ENCODE peak calls at places on chromosomes 12 and 14, in four cellular contexts. D is OCI-LY7; C is transverse colon; F is CD4-positive, alpha-beta T cell. U is an unnamed sample.

GRCh38 chr12:117148642-117149041 is 41.6 kb downstream of the FBXO21 start:
- DNase-seq in D (no peak), C (no peak), F (no peak), U (no peak)

GRCh38 chr14:33551963-33552362 is 398.9 kb downstream of the EGLN3 start:
- DNase-seq in D (no peak), C (no peak), F (no peak), U (no peak)

GRCh38 chr12:96108321-96108720 is 72.9 kb upstream of the LTA4H start:
- DNase-seq in D (peak), C (peak), F (peak), U (no peak)

GRCh38 chr12:123369209-123369608 is 4.6 kb upstream of the SBNO1 start:
- DNase-seq in D (no peak), C (no peak), F (no peak), U (no peak)

GRCh38 chr14:36223558-36223957 is 47.0 kb upstream of the PTCSC3 start:
- DNase-seq in D (no peak), C (no peak), F (no peak), U (no peak)

GRCh38 chr14:31582286-31582691 is 21.1 kb downstream of the NUBPL start:
- DNase-seq in D (no peak), C (no peak), F (no peak), U (no peak)

GRCh38 chr12:28750946-28751714 is 397.9 kb upstream of the FAR2 start:
- DNase-seq in D (no peak), C (no peak), F (no peak), U (no peak)

GRCh38 chr12:89333564-89334252 is 18.6 kb downstream of the DUSP6 start:
- DNase-seq in D (no peak), C (peak), F (no peak), U (no peak)

GRCh38 chr12:17062296-17063061 is 456.5 kb upstream of the LMO3 start:
- DNase-seq in D (no peak), C (no peak), F (no peak), U (no peak)

GRCh38 chr12:50057000-50057841 is at the start of gene ASIC1:
- DNase-seq in D (peak), C (peak), F (peak), U (peak)

GRCh38 chr12:52351196-52352059 is 15.9 kb downstream of the KRT85 start:
- DNase-seq in D (no peak), C (no peak), F (peak), U (no peak)

GRCh38 chr12:90958995-90959394 is 4.0 kb upstream of the CCER1 start:
- DNase-seq in D (no peak), C (no peak), F (no peak), U (no peak)

GRCh38 chr12:10018390-10018789 is 8.0 kb downstream of the CLEC12B start:
- DNase-seq in D (no peak), C (no peak), F (no peak), U (no peak)

GRCh38 chr12:63897931-63898330 is 53.4 kb downstream of the SRGAP1 start:
- DNase-seq in D (no peak), C (no peak), F (no peak), U (no peak)

GRCh38 chr12:112908548-112908947 is 1.8 kb downstream of the OAS1 start:
- DNase-seq in D (no peak), C (no peak), F (no peak), U (no peak)

GRCh38 chr12:48817957-48818830 is at the start of gene CACNB3:
- DNase-seq in D (peak), C (peak), F (peak), U (peak)

GRCh38 chr12:93745304-93745703 is 68.1 kb downstream of the CRADD start:
- DNase-seq in D (no peak), C (no peak), F (no peak), U (no peak)

GRCh38 chr14:23009483-23009938 is 432 bp downstream of the C14orf93 start:
- DNase-seq in D (no peak), C (no peak), F (no peak), U (no peak)

GRCh38 chr12:98578821-98579220 is 14.7 kb upstream of the SLC25A3 start:
- DNase-seq in D (no peak), C (peak), F (no peak), U (no peak)

GRCh38 chr12:93419388-93420034 is 22.2 kb downstream of the UBE2N start:
- DNase-seq in D (peak), C (no peak), F (no peak), U (peak)

GRCh38 chr14:96423446-96424103 is 31.6 kb downstream of the AK7 start:
- DNase-seq in D (no peak), C (no peak), F (no peak), U (no peak)

DNA sequence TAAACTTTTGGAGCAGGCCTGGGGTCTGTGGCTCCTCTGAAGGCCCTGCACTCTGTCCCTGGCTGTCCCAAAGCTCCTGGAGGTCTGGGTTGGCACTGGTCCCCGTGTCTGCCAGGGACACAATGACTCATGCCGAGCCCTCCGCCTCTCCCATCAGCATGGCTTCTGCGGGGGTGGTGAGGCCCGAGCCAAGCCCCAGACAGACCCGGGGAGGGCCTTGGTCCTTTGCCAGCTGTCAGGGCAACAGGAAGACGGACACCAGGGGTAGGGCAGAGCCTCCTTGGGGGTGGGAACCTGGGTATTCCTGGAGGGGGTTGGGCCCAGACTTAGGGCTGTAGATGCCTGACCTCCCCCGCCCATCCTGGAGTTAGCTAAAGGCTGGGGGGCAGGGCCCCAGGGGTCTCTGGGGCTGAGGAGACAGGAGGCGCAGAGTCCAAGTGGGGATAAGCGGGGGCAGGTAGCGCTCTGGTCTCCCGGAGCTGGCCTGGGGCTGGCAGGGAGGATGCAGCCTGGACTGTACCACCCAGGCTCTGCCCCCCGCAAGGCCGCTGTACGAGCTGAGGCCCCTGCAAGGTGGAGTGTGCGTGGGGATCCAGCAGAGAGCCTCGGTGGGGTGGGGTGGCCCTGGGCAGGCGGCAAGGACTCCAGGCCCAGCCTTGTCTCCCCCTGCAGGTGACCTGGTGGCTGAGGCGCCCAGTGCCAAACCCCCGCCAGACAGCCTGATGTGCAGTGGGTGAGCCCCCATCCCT is 16.4 kb upstream of the PUS1 start:
- DNase-seq in D (no peak), C (peak), F (no peak), U (no peak)
- TF ChIP-seq CTCF in D (no peak), C (no peak), F (no peak), U (no peak)

DNA sequence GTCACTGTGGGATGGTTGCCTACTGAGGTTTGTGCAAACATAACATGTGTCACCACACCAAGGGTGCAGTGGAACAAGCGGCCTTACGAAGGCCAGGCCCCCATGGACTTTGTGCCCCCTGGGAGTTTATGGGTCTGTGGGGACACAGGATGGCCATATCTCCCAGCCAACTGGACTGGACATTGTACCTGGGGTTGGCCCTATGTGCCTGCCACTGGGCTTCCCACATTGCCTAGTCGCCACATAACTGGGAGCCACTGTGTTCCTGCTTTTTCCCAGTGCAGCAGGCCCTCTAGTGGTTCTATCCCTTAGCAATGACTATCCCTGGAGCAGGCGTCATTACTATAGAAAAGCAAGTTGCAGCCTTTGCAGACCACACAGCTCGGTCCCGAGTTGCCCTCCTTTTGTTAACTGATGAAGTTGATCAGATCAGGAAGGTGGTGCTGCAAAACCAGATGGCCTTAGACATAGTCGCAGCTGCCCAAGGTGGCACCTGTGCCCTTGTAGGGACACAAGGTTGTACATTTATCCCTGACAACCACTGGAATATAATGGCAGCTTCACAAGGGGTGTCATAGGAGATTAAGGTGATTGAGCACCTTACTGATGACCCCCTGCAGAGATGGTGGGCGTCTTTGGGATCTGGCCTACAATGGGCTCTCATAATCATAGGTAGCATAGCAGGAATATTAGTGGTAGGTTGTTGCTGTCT is 15.2 kb upstream of the RNASE12 start:
- DNase-seq in D (no peak), C (peak), F (no peak), U (peak)
- TF ChIP-seq CTCF in D (peak), C (peak), F (no peak), U (peak)

GRCh38 chr14:105020815-105021655 is at the start of gene CDCA4:
- DNase-seq in D (peak), C (peak), F (peak), U (peak)
- TF ChIP-seq CTCF in D (peak), C (no peak), F (no peak), U (no peak)

GRCh38 chr14:70635971-70636595 is 5.6 kb upstream of the TTC9 start:
- DNase-seq in D (no peak), C (no peak), F (no peak), U (no peak)

DNA sequence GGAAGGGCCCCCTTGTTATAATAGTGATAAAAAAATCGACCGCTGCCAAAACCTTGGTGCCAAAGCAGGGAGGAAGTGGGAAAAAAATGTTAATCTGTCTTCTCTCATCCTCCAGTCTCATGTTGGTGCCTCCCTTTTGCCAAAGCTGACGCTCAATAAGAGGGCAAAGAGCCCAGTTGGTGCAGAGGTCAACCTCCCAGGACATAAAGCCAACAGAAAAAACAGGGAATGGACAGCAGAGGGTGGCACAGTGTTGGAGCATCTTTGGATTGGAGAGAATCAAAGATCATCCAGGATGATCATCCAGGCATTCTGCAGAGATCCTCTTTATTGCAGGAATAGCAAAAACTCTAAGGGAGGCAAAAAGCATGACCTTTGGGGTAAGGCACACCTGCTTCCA is 9.8 kb upstream of the TTC9 start:
- DNase-seq in D (no peak), C (no peak), F (no peak), U (no peak)
- TF ChIP-seq CTCF in D (no peak), C (no peak), F (no peak), U (no peak)

U was measured in GM20000.